ENCODE peak calls at places on chromosomes 1 and 21, in seven cellular contexts. W, Z, M, N, D, J and L are unnamed samples.
A peak's percentile ranks its signal among the peaks of the same experiment; 100 is the strongest.

GRCh38 chr1:50027794-50028193 is 4.0 kb upstream of the AGBL4 start:
- DNase-seq in N (no peak), W (no peak), M (no peak), Z (no peak), D (no peak), J (no peak), L (no peak)

GRCh38 chr21:27246741-27247140 is 279.9 kb upstream of the ADAMTS5 start:
- DNase-seq in W (no peak), Z (no peak), N (no peak), D (peak; percentile 88), J (no peak), M (no peak), L (no peak)

GRCh38 chr1:154519661-154520060 is 17.4 kb upstream of the SHE start:
- DNase-seq in W (no peak), N (no peak), M (no peak), J (no peak), D (no peak), Z (no peak), L (no peak)

GRCh38 chr1:182520746-182521145 is 68.3 kb downstream of the RNASEL start:
- DNase-seq in M (no peak), W (no peak), N (no peak), Z (no peak), J (no peak), D (peak; percentile 77), L (no peak)

GRCh38 chr21:42923553-42924432 is 1.6 kb downstream of the ERVH48-1 start:
- DNase-seq in N (peak; percentile 82), W (peak; percentile 96), M (peak; percentile 79), Z (peak; percentile 80), J (peak; percentile 51), D (peak; percentile 92), L (peak; percentile 73)

GRCh38 chr1:220818421-220819173 is 31.9 kb downstream of the MTARC1 start:
- DNase-seq in W (no peak), N (no peak), D (peak; percentile 73), M (peak; percentile 42), J (no peak), Z (peak; percentile 49), L (no peak)

GRCh38 chr1:61237147-61237546 is 154.8 kb downstream of the NFIA start:
- DNase-seq in W (no peak), N (no peak), D (no peak), J (no peak), M (no peak), Z (no peak), L (no peak)

GRCh38 chr21:32334980-32335471 is 36.4 kb downstream of the MRAP start:
- DNase-seq in J (no peak), D (no peak), W (no peak), M (no peak), N (no peak), Z (no peak), L (no peak)

GRCh38 chr1:230345139-230345885 is 80.8 kb downstream of the PGBD5 start:
- DNase-seq in W (no peak), D (no peak), M (no peak), J (no peak), Z (no peak), N (no peak), L (no peak)

GRCh38 chr1:33152685-33153432 is 29.0 kb downstream of the TRIM62 start:
- DNase-seq in W (no peak), Z (no peak), N (peak; percentile 26), M (no peak), J (no peak), D (peak; percentile 95), L (no peak)

GRCh38 chr1:8889925-8890785 is 11.7 kb upstream of the ENO1 start:
- DNase-seq in J (peak; percentile 62), M (peak; percentile 59), N (peak; percentile 47), D (peak; percentile 94), W (peak; percentile 69), Z (peak; percentile 74), L (peak; percentile 26)

GRCh38 chr1:229070168-229070567 is 200.7 kb upstream of the RAB4A start:
- DNase-seq in D (peak; percentile 31), M (peak; percentile 12), W (peak; percentile 67), Z (peak; percentile 66), N (peak; percentile 81), J (peak; percentile 61), L (peak; percentile 73)

GRCh38 chr1:19918057-19918456 is 5.4 kb downstream of the PLA2G2E start:
- DNase-seq in W (peak; percentile 70), Z (peak; percentile 86), N (peak; percentile 85), D (peak; percentile 89), J (peak; percentile 78), M (peak; percentile 76), L (peak; percentile 77)

GRCh38 chr1:153567621-153568366 is 2.1 kb upstream of the S100A2 start:
- DNase-seq in W (no peak), D (peak; percentile 61), M (no peak), N (no peak), J (no peak), Z (no peak), L (peak; percentile 88)

GRCh38 chr1:36975642-36976041 is 58.7 kb downstream of the GRIK3 start:
- DNase-seq in D (no peak), Z (no peak), M (no peak), W (no peak), J (no peak), N (no peak), L (no peak)

GRCh38 chr1:30912913-30913652 is 4.5 kb upstream of the SDC3 start:
- DNase-seq in Z (peak; percentile 59), D (no peak), J (peak; percentile 41), M (no peak), W (peak; percentile 82), N (peak; percentile 34), L (no peak)

GRCh38 chr1:62744594-62745577 is 39.0 kb upstream of the ATG4C start:
- DNase-seq in W (no peak), D (no peak), N (no peak), J (no peak), M (no peak), Z (no peak), L (no peak)

GRCh38 chr1:161676958-161677689 is 14.2 kb downstream of the FCGR2B start:
- DNase-seq in M (no peak), W (no peak), D (no peak), Z (no peak), J (no peak), N (peak; percentile 32), L (peak; percentile 14)

GRCh38 chr1:225677350-225678124 is 24.6 kb upstream of the ENAH start:
- DNase-seq in J (no peak), W (no peak), Z (no peak), D (no peak), N (no peak), M (no peak), L (no peak)

GRCh38 chr1:952201-952600 is 6.9 kb downstream of the NOC2L start:
- DNase-seq in D (no peak), W (no peak), J (no peak), N (no peak), Z (no peak), M (no peak), L (no peak)

GRCh38 chr1:244833734-244834595 is 1.5 kb upstream of the COX20 start:
- DNase-seq in N (peak; percentile 60), M (peak; percentile 49), J (peak; percentile 73), Z (peak; percentile 65), D (peak; percentile 78), W (peak; percentile 76), L (peak; percentile 66)
- TF ChIP-seq CTCF in N (no peak), M (peak; percentile 24), J (no peak), Z (peak; percentile 14), D (peak; percentile 30), W (no peak), L (no peak)

DNA sequence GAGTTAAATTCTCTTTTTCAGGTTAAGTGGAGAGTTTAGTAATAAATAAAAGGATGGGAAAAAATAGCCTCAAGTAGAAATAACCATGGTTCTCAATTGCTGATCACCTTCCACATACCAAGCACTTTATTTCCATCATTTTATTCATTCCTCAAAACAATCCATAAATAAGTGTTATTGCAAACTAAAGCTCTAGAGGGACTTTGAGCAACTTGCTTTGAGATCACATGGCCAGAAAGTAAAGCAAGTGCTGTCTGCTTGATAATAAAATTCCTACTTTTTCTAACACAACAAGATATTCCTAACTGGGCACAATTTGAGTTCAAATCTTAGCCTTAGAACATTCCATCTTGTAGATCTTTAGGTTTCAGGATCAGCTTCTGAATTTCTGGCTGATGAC is 97.1 kb upstream of the C1orf87 start:
- DNase-seq in M (no peak), Z (no peak), N (no peak), J (no peak), W (no peak), D (peak; percentile 31), L (no peak)
- TF ChIP-seq CTCF in M (peak; percentile 18), Z (no peak), N (no peak), J (no peak), W (no peak), D (no peak), L (no peak)

GRCh38 chr1:28642847-28643635 is at the start of gene TAF12:
- DNase-seq in Z (peak; percentile 95), D (peak; percentile 95), W (peak; percentile 94), N (peak; percentile 94), J (peak; percentile 97), M (peak; percentile 83), L (peak; percentile 90)

GRCh38 chr1:28642056-28642846 is 616 bp downstream of the TAF12 start:
- DNase-seq in J (no peak), M (no peak), Z (no peak), N (no peak), D (no peak), W (no peak), L (peak; percentile 18)

GRCh38 chr1:28646040-28646439 is 2.4 kb upstream of the RNU11 start:
- DNase-seq in J (no peak), D (no peak), Z (no peak), M (no peak), W (no peak), N (no peak), L (no peak)

GRCh38 chr1:28640766-28641165 is 2.1 kb downstream of the TAF12 start:
- DNase-seq in N (no peak), W (peak; percentile 45), D (peak; percentile 24), Z (no peak), J (no peak), M (no peak), L (peak; percentile 43)
- TF ChIP-seq CTCF in N (no peak), W (no peak), D (peak; percentile 37), Z (no peak), J (no peak), M (peak; percentile 56), L (peak; percentile 18)

GRCh38 chr1:117681093-117681950 is 75.5 kb downstream of the TENT5C start:
- DNase-seq in N (no peak), W (no peak), Z (no peak), J (no peak), M (no peak), D (no peak), L (no peak)
- TF ChIP-seq CTCF in N (no peak), W (no peak), Z (no peak), J (no peak), M (no peak), D (no peak), L (no peak)

GRCh38 chr21:37145635-37146111 is 72.6 kb downstream of the TTC3 start:
- DNase-seq in W (no peak), Z (no peak), N (no peak), J (no peak), M (peak; percentile 82), D (peak; percentile 59), L (no peak)
- TF ChIP-seq CTCF in W (no peak), Z (no peak), N (no peak), J (no peak), M (peak; percentile 12), D (no peak), L (no peak)

GRCh38 chr1:116134178-116134773 is 23.1 kb downstream of the MAB21L3 start:
- DNase-seq in J (no peak), Z (no peak), W (no peak), D (no peak), M (no peak), N (no peak), L (no peak)
- TF ChIP-seq CTCF in J (no peak), Z (no peak), W (peak; percentile 2), D (peak; percentile 25), M (no peak), N (no peak), L (no peak)